ENCODE peak calls at places on chromosomes 13 and 19, in ten cellular contexts. Q is iPS-NIHi11; C is progenitor cell of endocrine pancreas; N is fibroblast of the conjunctiva; K is pancreas; S is stimulated activated CD4-positive, alpha-beta T cell treated with anti-CD3 and anti-CD28 coated beads, Interleukin-12 subunit alpha, Interleukin-12 subunit beta, amount 100 ng/mL, for 24 hours; M is midbrain; F is fibroblast of mammary gland; J is activated CD8-positive, alpha-beta T cell treated with anti-CD3 and anti-CD28 coated beads for 36 hours; R is amniotic stem cell. B is an unnamed sample.

GRCh38 chr19:2413629-2414028 is 13.8 kb downstream of the TIMM13 start:
- DNase-seq in Q (no peak), S (no peak), F (no peak), K (no peak), R (no peak), J (no peak), M (no peak), N (no peak), C (no peak), B (no peak)

GRCh38 chr19:29665826-29666633 is 769 bp downstream of the PLEKHF1 start:
- DNase-seq in M (no peak), S (no peak), Q (peak), J (peak), K (peak), R (no peak), F (peak), N (no peak), C (no peak), B (peak)

GRCh38 chr19:6357174-6357573 is 4.2 kb upstream of the CLPP start:
- DNase-seq in Q (no peak), S (no peak), K (peak), N (no peak), F (no peak), M (no peak), C (no peak), J (no peak), R (no peak), B (no peak)

GRCh38 chr13:107753286-107753685 is 462.1 kb downstream of the LIG4 start:
- DNase-seq in C (no peak), M (no peak), J (no peak), R (no peak), F (no peak), K (no peak), Q (no peak), S (no peak), N (no peak), B (no peak)

GRCh38 chr19:6862673-6863078 is 24.7 kb upstream of the ADGRE1 start:
- DNase-seq in J (peak), R (peak), C (peak), Q (peak), S (peak), F (peak), M (peak), N (peak), K (peak), B (peak)

GRCh38 chr19:52007436-52007804 is 591 bp downstream of the ZNF615 start:
- DNase-seq in R (no peak), S (no peak), M (peak), F (peak), K (peak), N (no peak), Q (peak), J (peak), C (no peak), B (peak)

GRCh38 chr19:50897191-50897607 is 14.0 kb downstream of the KLK4 start:
- DNase-seq in R (no peak), M (no peak), K (no peak), N (no peak), Q (no peak), C (no peak), S (no peak), F (no peak), J (no peak), B (no peak)

GRCh38 chr13:74819549-74819948 is 662.4 kb downstream of the TBC1D4 start:
- DNase-seq in N (no peak), C (no peak), J (no peak), M (no peak), K (no peak), F (no peak), S (no peak), Q (no peak), R (no peak), B (peak)

GRCh38 chr13:44181938-44182337 is 191.7 kb upstream of the SERP2 start:
- DNase-seq in S (no peak), M (no peak), Q (no peak), C (no peak), J (no peak), F (no peak), K (no peak), R (no peak), N (no peak), B (no peak)

GRCh38 chr13:70162141-70162540 is 53.9 kb upstream of the KLHL1 start:
- DNase-seq in C (no peak), F (no peak), S (no peak), Q (peak), K (no peak), M (no peak), J (no peak), R (no peak), N (no peak), B (no peak)

GRCh38 chr19:12325690-12326089 is 7.7 kb downstream of the ZNF563 start:
- DNase-seq in K (no peak), F (no peak), S (no peak), R (no peak), C (no peak), M (no peak), J (no peak), Q (no peak), N (no peak), B (no peak)

GRCh38 chr19:8626823-8627222 is 3.6 kb upstream of the NFILZ start:
- DNase-seq in J (no peak), F (no peak), C (no peak), Q (no peak), M (no peak), N (no peak), K (no peak), R (no peak), S (no peak), B (no peak)

GRCh38 chr19:50036905-50037304 is 11.1 kb downstream of the ZNF473 start:
- DNase-seq in J (no peak), K (no peak), M (no peak), N (no peak), F (no peak), R (peak), Q (no peak), S (no peak), C (no peak), B (no peak)

GRCh38 chr13:33139186-33139585 is 123.0 kb downstream of the KL start:
- DNase-seq in R (no peak), K (no peak), Q (no peak), J (no peak), F (no peak), S (no peak), M (no peak), C (no peak), N (no peak), B (no peak)

GRCh38 chr13:94188173-94188869 is 291.2 kb downstream of the DCT start:
- DNase-seq in F (no peak), Q (peak), S (no peak), C (no peak), J (no peak), K (no peak), N (no peak), M (no peak), R (no peak), B (no peak)

GRCh38 chr13:50119593-50119992 is 104.3 kb downstream of the KCNRG start:
- DNase-seq in F (no peak), J (no peak), Q (no peak), M (no peak), N (no peak), R (no peak), C (no peak), S (no peak), K (no peak), B (peak)

GRCh38 chr19:48391100-48392005 is at the start of gene KDELR1:
- DNase-seq in Q (peak), R (no peak), K (peak), S (peak), F (peak), N (no peak), M (peak), J (peak), C (peak), B (peak)

GRCh38 chr19:44576843-44577565 is 36.4 kb upstream of the IGSF23 start:
- DNase-seq in S (no peak), J (peak), Q (peak), F (peak), R (no peak), K (peak), C (no peak), M (no peak), N (peak), B (peak)

GRCh38 chr19:17686592-17687042 is 1.5 kb downstream of the UNC13A start:
- DNase-seq in K (no peak), J (peak), S (no peak), Q (peak), C (no peak), M (no peak), F (no peak), N (no peak), R (no peak), B (peak)

B was measured in fibroblast of the aortic adventitia.